ENCODE peak calls at places on chromosomes 13 and 19, in nine cellular contexts. F is lower leg skin; V is foreskin fibroblast; B is fibroblast of lung; Z is stimulated activated naive CD8-positive, alpha-beta T cell treated with anti-CD3 and anti-CD28 coated beads, Interleukin-15, Interleukin-2, amounts not matched to agents 100 U/mL and 50 U/mL, for 24 hours; Q is cardiac muscle cell; X is ecto neural progenitor cell; T is GM10248; U is NCI-H1105 treated with DMSO at 0.1 percent for 48 hours. H is an unnamed sample.

GRCh38 chr19:44869728-44870470 is 21.2 kb upstream of the TOMM40 start:
- DNase-seq in F (peak), V (peak), Q (peak), X (no peak), Z (no peak), B (peak), U (no peak), T (no peak), H (no peak)

GRCh38 chr19:38135150-38135998 is 88.6 kb downstream of the DPF1 start:
- DNase-seq in Q (no peak), U (no peak), Z (no peak), V (peak), B (no peak), X (no peak), T (no peak), F (no peak), H (no peak)

GRCh38 chr13:99264053-99264452 is 5.9 kb upstream of the GPR18 start:
- DNase-seq in X (no peak), T (no peak), Q (no peak), U (no peak), Z (no peak), B (no peak), V (no peak), F (no peak), H (no peak)

GRCh38 chr13:99388334-99388923 is 81.2 kb upstream of the GPR183 start:
- DNase-seq in U (no peak), B (no peak), V (no peak), Z (no peak), T (no peak), F (no peak), Q (no peak), X (no peak), H (no peak)

GRCh38 chr19:46824887-46825730 is 25.5 kb downstream of the AP2S1 start:
- DNase-seq in U (no peak), T (peak), X (no peak), V (no peak), Q (no peak), B (no peak), Z (no peak), F (no peak), H (no peak)

GRCh38 chr13:27375686-27376326 is 48.6 kb upstream of the GTF3A start:
- DNase-seq in V (peak), U (peak), Q (peak), T (peak), X (peak), Z (peak), F (no peak), B (peak), H (peak)

GRCh38 chr13:87671031-87671823 is at the start of gene SLITRK5:
- DNase-seq in V (peak), X (peak), U (peak), Z (peak), F (no peak), B (peak), T (peak), Q (peak), H (peak)

GRCh38 chr19:29680447-29680846 is 15.2 kb downstream of the PLEKHF1 start:
- DNase-seq in Z (peak), V (no peak), T (peak), Q (no peak), F (no peak), B (no peak), U (no peak), X (no peak), H (no peak)

GRCh38 chr19:44905437-44906160 is at the start of gene APOE:
- DNase-seq in U (no peak), Z (no peak), X (peak), T (no peak), B (no peak), Q (peak), F (no peak), V (no peak), H (peak)